ENCODE peak calls at places on chromosomes 3 and 15, in five cellular contexts. X, N, W, S and A are unnamed samples.

GRCh38 chr3:71926242-71926560 is 141.3 kb upstream of the PROK2 start:
- DNase-seq in W (peak), N (peak), S (peak), X (no peak), A (no peak)

GRCh38 chr3:35724106-35724505 is 84.8 kb downstream of the ARPP21 start:
- DNase-seq in W (no peak), N (no peak), X (no peak), S (no peak), A (no peak)

GRCh38 chr3:49867871-49868321 is 1.8 kb downstream of the CAMKV start:
- DNase-seq in W (peak), S (no peak), X (no peak), N (no peak), A (no peak)

GRCh38 chr15:25670025-25670554 is 193.0 kb downstream of the ATP10A start:
- DNase-seq in X (no peak), W (peak), N (no peak), S (no peak), A (peak)

GRCh38 chr15:41934843-41935242 is 37.5 kb downstream of the EHD4 start:
- DNase-seq in X (peak), W (peak), N (peak), S (no peak), A (no peak)

GRCh38 chr3:100096866-100097265 is 17.4 kb downstream of the FILIP1L start:
- DNase-seq in S (no peak), W (no peak), N (no peak), X (no peak), A (no peak)

GRCh38 chr3:79018671-79019136 is 749.1 kb downstream of the ROBO1 start:
- DNase-seq in S (peak), X (no peak), N (no peak), W (peak), A (peak)

GRCh38 chr15:80201256-80202015 is 48.6 kb downstream of the FAH start:
- DNase-seq in S (no peak), W (no peak), N (no peak), X (no peak), A (no peak)

GRCh38 chr3:112357888-112358287 is 24.9 kb downstream of the CD200 start:
- DNase-seq in S (no peak), N (no peak), X (no peak), W (no peak), A (no peak)

GRCh38 chr3:159764211-159765024 is 224.2 kb upstream of the IL12A start:
- DNase-seq in X (no peak), W (peak), S (no peak), N (no peak), A (peak)

GRCh38 chr3:116951610-116952009 is 242.0 kb downstream of the TUSC7 start:
- DNase-seq in X (no peak), S (no peak), N (no peak), W (peak), A (peak)

GRCh38 chr3:129645291-129645690 is 38.8 kb upstream of the PLXND1 start:
- DNase-seq in W (no peak), X (no peak), N (no peak), S (no peak), A (no peak)

GRCh38 chr15:28111552-28111951 is 12.4 kb upstream of the OCA2 start:
- DNase-seq in S (no peak), X (no peak), W (no peak), N (no peak), A (no peak)

GRCh38 chr3:54865316-54865715 is 62.5 kb downstream of the LRTM1 start:
- DNase-seq in S (no peak), N (no peak), W (no peak), X (no peak), A (no peak)

GRCh38 chr15:38750816-38751215 is 186.2 kb upstream of the RASGRP1 start:
- DNase-seq in W (peak), N (no peak), S (peak), X (no peak), A (no peak)

GRCh38 chr15:72162569-72162968 is 35.0 kb downstream of the GRAMD2A start:
- DNase-seq in X (no peak), N (no peak), W (no peak), S (no peak), A (no peak)

GRCh38 chr3:29922990-29923746 is 642.3 kb downstream of the RBMS3 start:
- DNase-seq in S (no peak), W (peak), X (no peak), N (peak), A (peak)

GRCh38 chr3:31724681-31725080 is 192.0 kb downstream of the STT3B start:
- DNase-seq in W (peak), X (no peak), N (no peak), S (no peak), A (peak)

GRCh38 chr3:128243602-128244504 is 90.6 kb downstream of the EEFSEC start:
- DNase-seq in W (no peak), N (no peak), S (no peak), X (no peak), A (no peak)

GRCh38 chr3:197186887-197187588 is 111.4 kb downstream of the DLG1 start:
- DNase-seq in X (no peak), W (peak), S (peak), N (peak), A (peak)

GRCh38 chr3:58743296-58743695 is 76.7 kb upstream of the FAM3D start:
- DNase-seq in N (no peak), W (no peak), X (no peak), S (no peak), A (no peak)

GRCh38 chr3:43363621-43364266 is 77.4 kb downstream of the SNRK start:
- DNase-seq in W (no peak), X (no peak), S (no peak), N (no peak), A (peak)

GRCh38 chr15:35458176-35458856 is 87.6 kb downstream of the DPH6 start:
- DNase-seq in S (no peak), X (no peak), N (no peak), W (peak), A (no peak)

GRCh38 chr3:123300572-123300971 is 98.8 kb downstream of the SEC22A start:
- DNase-seq in S (no peak), W (no peak), N (no peak), X (no peak), A (no peak)

GRCh38 chr3:197478746-197479668 is 76.8 kb downstream of the BDH1 start:
- DNase-seq in W (peak), S (no peak), N (peak), X (no peak), A (peak)

GRCh38 chr3:54563661-54564200 is 364.1 kb downstream of the LRTM1 start:
- DNase-seq in N (no peak), X (no peak), S (no peak), W (no peak), A (no peak)

GRCh38 chr15:80942746-80943565 is 46.7 kb downstream of the MESD start:
- DNase-seq in S (no peak), X (no peak), W (peak), N (peak), A (no peak)

GRCh38 chr3:123576119-123576518 is 8.7 kb downstream of the HACD2 start:
- DNase-seq in S (no peak), N (no peak), X (no peak), W (peak), A (no peak)

GRCh38 chr3:14634763-14635400 is 16.7 kb upstream of the CCDC174 start:
- DNase-seq in S (no peak), W (peak), X (no peak), N (no peak), A (no peak)

GRCh38 chr15:92069308-92070244 is 216.1 kb downstream of the SLCO3A1 start:
- DNase-seq in N (peak), S (no peak), W (peak), X (no peak), A (peak)

GRCh38 chr15:62940755-62941361 is 101.7 kb upstream of the TPM1 start:
- DNase-seq in W (peak), N (no peak), X (no peak), S (no peak), A (peak)

GRCh38 chr15:62359416-62359815 is 194.3 kb upstream of the C2CD4B start:
- DNase-seq in S (no peak), X (no peak), N (no peak), W (no peak), A (no peak)

GRCh38 chr15:47504624-47505256 is 212.6 kb upstream of the SEMA6D start:
- DNase-seq in S (no peak), X (no peak), W (no peak), N (no peak), A (no peak)

GRCh38 chr3:113819866-113820265 is 18.7 kb upstream of the GRAMD1C start:
- DNase-seq in W (no peak), S (no peak), N (no peak), X (no peak), A (no peak)